ENCODE peak calls at places on chromosome 22, in five cellular contexts. T is H9, D is neuronal stem cell, F is H1, K is trophoblast cell. E is an unnamed sample.

GRCh38 chr22:32985899-32986772 is 72.0 kb downstream of the SYN3 start:
- DNase-seq in F (peak; percentile 86), T (peak; percentile 85), D (peak; percentile 83), K (peak; percentile 85), E (peak; percentile 82)

GRCh38 chr22:46129390-46130041 is 20.8 kb upstream of the PPARA start:
- DNase-seq in T (no peak), F (no peak), D (no peak), K (no peak), E (no peak)

GRCh38 chr22:45997077-45997774 is 20.3 kb upstream of the WNT7B start:
- DNase-seq in F (no peak), D (no peak), T (peak; percentile 63), K (peak; percentile 35), E (peak; percentile 97)

GRCh38 chr22:45163074-45163416 is 680 bp upstream of the NUP50 start:
- DNase-seq in T (peak; percentile 42), K (peak; percentile 57), F (no peak), D (no peak), E (peak; percentile 67)

GRCh38 chr22:32706149-32706548 is 95.4 kb upstream of the TIMP3 start:
- DNase-seq in T (no peak), F (no peak), K (no peak), D (no peak), E (peak; percentile 30)

GRCh38 chr22:19876314-19876940 is 21.8 kb upstream of the GNB1L start:
- DNase-seq in F (peak; percentile 42), T (no peak), D (no peak), K (no peak), E (no peak)

GRCh38 chr22:25965331-25965730 is 203.9 kb upstream of the SEZ6L start:
- DNase-seq in D (no peak), T (no peak), F (no peak), K (no peak), E (no peak)

GRCh38 chr22:28029201-28029948 is 110.3 kb upstream of the PITPNB start:
- DNase-seq in F (peak; percentile 30), D (no peak), K (no peak), T (no peak), E (peak; percentile 35)

GRCh38 chr22:17781319-17782031 is 7.2 kb upstream of the BID start:
- DNase-seq in F (no peak), T (no peak), K (peak; percentile 64), D (no peak), E (peak; percentile 97)

GRCh38 chr22:37312549-37313183 is 30.4 kb downstream of the CYTH4 start:
- DNase-seq in T (no peak), F (no peak), D (no peak), K (no peak), E (no peak)

GRCh38 chr22:40510965-40511364 is 125.6 kb downstream of the MRTFA start:
- DNase-seq in F (no peak), T (no peak), K (no peak), D (no peak), E (no peak)

GRCh38 chr22:40507491-40507890 is 129.0 kb downstream of the MRTFA start:
- DNase-seq in T (no peak), F (no peak), K (no peak), D (no peak), E (no peak)

GRCh38 chr22:40509401-40510134 is 127.0 kb downstream of the MRTFA start:
- DNase-seq in T (no peak), D (no peak), K (peak; percentile 84), F (no peak), E (peak; percentile 95)

GRCh38 chr22:40512426-40513136 is 123.9 kb downstream of the MRTFA start:
- DNase-seq in F (no peak), T (no peak), K (peak; percentile 66), D (no peak), E (peak; percentile 100)

GRCh38 chr22:40511604-40512003 is 124.9 kb downstream of the MRTFA start:
- DNase-seq in T (no peak), D (no peak), F (no peak), K (no peak), E (no peak)
- H3K4ac ChIP-seq in T (no peak overlapping the region), D (no peak overlapping the region), F (no peak overlapping the region), K (no peak overlapping the region), E (no peak overlapping the region)

GRCh38 chr22:31475778-31476177 is 13.9 kb downstream of the EIF4ENIF1 start:
- DNase-seq in F (no peak), K (no peak), D (no peak), T (no peak), E (no peak)
- H2BK12ac ChIP-seq in F (no peak overlapping the region), K (no peak overlapping the region), D (no peak overlapping the region), T (no peak overlapping the region), E (no peak overlapping the region)

GRCh38 chr22:38656256-38657148 is at the start of the genes CBY1 and FAM227A:
- DNase-seq in F (peak; percentile 97), D (peak; percentile 94), K (peak; percentile 80), T (peak; percentile 95), E (peak; percentile 89)
- H3K14ac ChIP-seq in F (peak within 1 kb of the TSS; percentile 91), D (peak within 1 kb of the TSS; percentile 56), K (peak within 1 kb of the TSS; percentile 74), T (peak within 1 kb of the TSS; percentile 100), E (no peak within 1 kb of the TSS)

GRCh38 chr22:36180928-36181327 is 20.4 kb upstream of the APOL3 start:
- DNase-seq in D (no peak), T (no peak), F (no peak), K (no peak), E (no peak)

GRCh38 chr22:36175892-36176291 is 15.3 kb upstream of the APOL3 start:
- DNase-seq in D (no peak), F (no peak), T (no peak), K (no peak), E (no peak)

GRCh38 chr22:36180038-36180880 is 19.7 kb upstream of the APOL3 start:
- DNase-seq in K (peak; percentile 61), F (peak; percentile 94), D (peak; percentile 57), T (peak; percentile 87), E (peak; percentile 62)

GRCh38 chr22:36182056-36182455 is 19.6 kb downstream of the APOL4 start:
- DNase-seq in F (no peak), K (no peak), T (no peak), D (no peak), E (no peak)

DNA sequence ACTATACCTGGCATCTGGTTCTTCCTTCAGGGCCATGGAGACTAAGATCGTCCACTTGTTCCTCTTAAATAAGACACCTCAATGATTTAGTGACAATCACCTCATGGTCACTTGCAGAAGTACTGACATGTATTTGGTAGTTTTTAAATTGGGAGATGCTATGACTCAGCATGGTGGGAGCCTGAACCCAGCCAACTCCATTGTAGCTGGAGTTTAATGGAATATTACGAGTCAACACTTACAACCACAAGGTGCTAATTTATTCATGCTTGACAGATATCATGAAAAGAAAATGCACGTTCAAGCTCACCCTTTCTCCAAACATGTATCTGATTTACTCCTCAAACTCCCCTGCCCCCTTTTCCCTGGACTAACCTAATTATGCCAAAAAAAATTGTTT is 16.6 kb upstream of the APOL3 start:
- DNase-seq in T (no peak), D (no peak), K (no peak), F (no peak), E (no peak)
- H3K4ac ChIP-seq in T (no peak overlapping the region), D (no peak overlapping the region), K (no peak overlapping the region), F (no peak overlapping the region), E (no peak overlapping the region)

GRCh38 chr22:42770448-42770726 is 49.7 kb upstream of the A4GALT start:
- DNase-seq in F (no peak), T (no peak), K (no peak), D (no peak), E (no peak)

GRCh38 chr22:42769238-42769573 is 48.5 kb upstream of the A4GALT start:
- DNase-seq in F (no peak), K (no peak), T (no peak), D (no peak), E (no peak)

GRCh38 chr22:42768385-42769035 is 47.8 kb upstream of the A4GALT start:
- DNase-seq in D (no peak), K (no peak), F (no peak), T (no peak), E (no peak)

GRCh38 chr22:42770941-42771647 is 50.4 kb upstream of the A4GALT start:
- DNase-seq in K (no peak), D (no peak), T (no peak), F (no peak), E (no peak)

DNA sequence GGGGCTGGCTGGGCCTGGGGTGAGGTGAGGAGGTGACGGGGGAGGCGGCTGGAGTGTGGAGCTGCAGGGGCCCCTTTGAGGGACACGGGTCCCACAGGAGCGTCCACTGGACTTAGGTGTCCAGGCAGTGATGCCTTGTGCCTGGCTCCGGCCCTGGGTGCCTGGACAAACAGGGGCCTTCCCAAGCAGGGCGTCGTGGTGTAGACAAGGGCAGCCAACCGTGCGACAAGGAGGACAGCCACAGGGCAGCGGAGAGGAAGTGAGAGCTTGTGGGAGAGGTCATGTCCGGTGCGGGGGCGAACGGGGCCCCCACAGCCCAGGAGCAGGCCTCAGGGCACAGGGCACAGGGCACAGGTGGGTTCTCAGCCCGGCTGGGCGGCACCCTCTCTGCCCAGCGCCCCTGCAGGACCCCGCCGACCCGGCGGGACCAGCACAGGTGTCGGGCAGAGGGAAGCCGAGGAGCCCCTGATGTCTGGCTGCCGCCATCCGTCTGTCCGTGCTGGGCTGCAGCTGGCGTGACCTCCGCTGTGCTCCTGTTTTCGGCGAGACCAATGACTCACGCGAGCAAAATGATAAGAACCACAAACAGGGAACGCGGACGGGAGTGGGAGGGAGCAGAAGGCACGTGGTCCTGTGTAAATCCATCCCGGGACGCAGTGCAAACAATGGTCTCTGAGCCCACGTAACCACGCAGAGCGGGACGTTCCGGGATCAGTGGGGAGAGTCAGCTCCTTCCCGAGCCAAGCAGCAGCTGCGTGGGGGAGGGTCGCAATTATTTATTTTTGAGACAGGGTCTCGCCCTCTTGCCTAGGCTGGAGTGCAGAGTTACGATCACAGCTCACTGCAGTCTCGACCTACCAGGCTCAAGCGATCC is 49.1 kb upstream of the A4GALT start:
- DNase-seq in D (no peak), K (peak; percentile 19), T (no peak), F (no peak), E (peak; percentile 89)
- H2BK12ac ChIP-seq in D (peak overlapping the region; percentile 50), K (no peak overlapping the region), T (no peak overlapping the region), F (no peak overlapping the region), E (peak overlapping the region; percentile 70)

DNA sequence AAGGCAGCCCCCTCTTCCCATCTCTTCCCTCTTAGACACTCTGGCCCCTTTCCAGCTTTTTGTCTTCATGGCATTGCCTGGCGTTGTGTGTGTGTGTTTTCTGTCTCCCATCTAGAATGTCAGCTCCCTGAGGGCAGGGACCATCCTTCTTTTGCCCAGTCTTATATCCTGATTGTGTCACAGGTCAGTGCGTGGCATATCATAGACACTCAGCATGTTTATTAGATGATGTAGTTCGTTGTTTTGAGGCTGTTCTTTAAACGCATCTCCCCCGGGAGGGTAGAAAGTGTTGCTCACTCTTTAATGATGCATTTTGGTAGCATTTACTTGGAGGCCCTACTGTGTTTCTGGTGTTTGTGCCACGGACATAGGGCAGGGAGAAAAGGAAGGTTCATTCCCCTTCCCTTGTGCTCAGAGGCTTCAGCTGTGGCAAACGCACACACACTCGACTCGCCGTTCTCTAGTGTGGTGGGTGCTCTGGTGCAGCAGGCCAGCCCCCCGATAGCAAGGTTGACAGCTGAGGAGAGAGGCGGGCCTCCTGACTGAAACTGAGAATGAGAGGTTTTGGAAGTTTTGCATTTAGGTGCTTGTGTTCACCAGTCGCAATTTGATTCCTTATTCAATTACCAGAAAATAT is 60.2 kb downstream of the TNRC6B start:
- DNase-seq in T (no peak), D (no peak), F (no peak), K (no peak), E (no peak)
- H3K14ac ChIP-seq in T (no peak overlapping the region), D (no peak overlapping the region), F (no peak overlapping the region), K (no peak overlapping the region), E (no peak overlapping the region)

GRCh38 chr22:24460418-24461089 is 33.2 kb downstream of the ADORA2A start:
- DNase-seq in D (no peak), T (no peak), K (no peak), F (no peak), E (peak; percentile 50)
- H3K4ac ChIP-seq in D (no peak overlapping the region), T (no peak overlapping the region), K (no peak overlapping the region), F (no peak overlapping the region), E (peak overlapping the region; percentile 11)